ENCODE peak calls at places on chromosomes 7 and 10, in nine cellular contexts. Y is fibroblast of mammary gland, W is PC-9, Z is ovary, S is colonic mucosa, P is HL-60, Q is stomach, X is heart left ventricle, J is BJ. E is an unnamed sample.

GRCh38 chr7:33933611-33934281 is 28.4 kb downstream of the BMPER start:
- DNase-seq in Y (peak), W (peak), Z (no peak), S (no peak), P (no peak), Q (no peak), X (no peak), J (peak), E (no peak)

GRCh38 chr10:30034433-30035137 is 24.8 kb downstream of the JCAD start:
- DNase-seq in Y (no peak), W (no peak), Z (no peak), S (no peak), P (no peak), Q (no peak), X (no peak), J (no peak), E (peak)

GRCh38 chr7:18993933-18994668 is 123.3 kb downstream of the TWIST1 start:
- DNase-seq in Y (peak), W (no peak), Z (no peak), S (no peak), P (no peak), Q (no peak), X (no peak), J (no peak), E (no peak)

GRCh38 chr7:151940048-151940845 is 16.0 kb upstream of the GALNTL5 start:
- DNase-seq in Y (peak), W (peak), Z (no peak), S (no peak), P (no peak), Q (no peak), X (no peak), J (peak), E (no peak)

GRCh38 chr7:98930921-98931320 is 52.6 kb downstream of the TRRAP start:
- DNase-seq in Y (no peak), W (no peak), Z (no peak), S (no peak), P (no peak), Q (no peak), X (no peak), J (no peak), E (peak)

GRCh38 chr7:30470783-30471182 is 7.8 kb downstream of the NOD1 start:
- DNase-seq in Y (peak), W (no peak), Z (peak), S (peak), P (no peak), Q (no peak), X (peak), J (peak), E (no peak)

GRCh38 chr7:149559711-149560110 is 62.1 kb upstream of the ZNF746 start:
- DNase-seq in Y (peak), W (no peak), Z (no peak), S (no peak), P (peak), Q (no peak), X (no peak), J (peak), E (no peak)

GRCh38 chr10:80270887-80271286 is 18.6 kb downstream of the MAT1A start:
- DNase-seq in Y (no peak), W (no peak), Z (no peak), S (no peak), P (no peak), Q (no peak), X (no peak), J (no peak), E (no peak)

GRCh38 chr7:157875230-157876179 is 538.7 kb downstream of the DNAJB6 start:
- DNase-seq in Y (peak), W (no peak), Z (no peak), S (no peak), P (peak), Q (peak), X (no peak), J (no peak), E (no peak)

GRCh38 chr10:52486840-52487611 is 172.9 kb downstream of the DKK1 start:
- DNase-seq in Y (peak), W (peak), Z (no peak), S (no peak), P (no peak), Q (no peak), X (no peak), J (peak), E (no peak)

GRCh38 chr10:95287281-95287680 is 3.5 kb downstream of the PDLIM1 start:
- DNase-seq in Y (peak), W (no peak), Z (no peak), S (no peak), P (no peak), Q (no peak), X (no peak), J (no peak), E (no peak)

GRCh38 chr10:28282341-28282740 is 20.5 kb downstream of the MPP7 start:
- DNase-seq in Y (no peak), W (no peak), Z (no peak), S (no peak), P (no peak), Q (no peak), X (no peak), J (no peak), E (no peak)

GRCh38 chr10:68145705-68146104 is 36.4 kb downstream of the MYPN start:
- DNase-seq in Y (no peak), W (no peak), Z (no peak), S (no peak), P (no peak), Q (no peak), X (no peak), J (no peak), E (no peak)

GRCh38 chr7:117946201-117946633 is 73.0 kb upstream of the CTTNBP2 start:
- DNase-seq in Y (no peak), W (no peak), Z (no peak), S (no peak), P (no peak), Q (no peak), X (no peak), J (no peak), E (no peak)

GRCh38 chr10:99292159-99292558 is 37.0 kb upstream of the CNNM1 start:
- DNase-seq in Y (peak), W (peak), Z (no peak), S (no peak), P (no peak), Q (no peak), X (no peak), J (peak), E (no peak)

GRCh38 chr10:73229567-73229966 is 17.5 kb downstream of the DNAJC9 start:
- DNase-seq in Y (no peak), W (no peak), Z (no peak), S (no peak), P (peak), Q (no peak), X (no peak), J (no peak), E (no peak)

GRCh38 chr7:102425639-102426267 is 7.6 kb upstream of the ORAI2 start:
- DNase-seq in Y (no peak), W (no peak), Z (no peak), S (peak), P (peak), Q (peak), X (peak), J (no peak), E (peak)

GRCh38 chr10:116113721-116114501 is 159.1 kb downstream of the GFRA1 start:
- DNase-seq in Y (peak), W (no peak), Z (no peak), S (no peak), P (no peak), Q (no peak), X (no peak), J (peak), E (no peak)

GRCh38 chr10:88525371-88526079 is 57.6 kb downstream of the RNLS start:
- DNase-seq in Y (peak), W (peak), Z (no peak), S (peak), P (no peak), Q (peak), X (no peak), J (no peak), E (no peak)

GRCh38 chr7:155792315-155792960 is 19.8 kb downstream of the SHH start:
- DNase-seq in Y (no peak), W (no peak), Z (no peak), S (no peak), P (no peak), Q (no peak), X (no peak), J (no peak), E (no peak)

GRCh38 chr10:127498081-127498480 is 51.0 kb upstream of the NPS start:
- DNase-seq in Y (no peak), W (no peak), Z (no peak), S (no peak), P (no peak), Q (no peak), X (no peak), J (no peak), E (no peak)

DNA sequence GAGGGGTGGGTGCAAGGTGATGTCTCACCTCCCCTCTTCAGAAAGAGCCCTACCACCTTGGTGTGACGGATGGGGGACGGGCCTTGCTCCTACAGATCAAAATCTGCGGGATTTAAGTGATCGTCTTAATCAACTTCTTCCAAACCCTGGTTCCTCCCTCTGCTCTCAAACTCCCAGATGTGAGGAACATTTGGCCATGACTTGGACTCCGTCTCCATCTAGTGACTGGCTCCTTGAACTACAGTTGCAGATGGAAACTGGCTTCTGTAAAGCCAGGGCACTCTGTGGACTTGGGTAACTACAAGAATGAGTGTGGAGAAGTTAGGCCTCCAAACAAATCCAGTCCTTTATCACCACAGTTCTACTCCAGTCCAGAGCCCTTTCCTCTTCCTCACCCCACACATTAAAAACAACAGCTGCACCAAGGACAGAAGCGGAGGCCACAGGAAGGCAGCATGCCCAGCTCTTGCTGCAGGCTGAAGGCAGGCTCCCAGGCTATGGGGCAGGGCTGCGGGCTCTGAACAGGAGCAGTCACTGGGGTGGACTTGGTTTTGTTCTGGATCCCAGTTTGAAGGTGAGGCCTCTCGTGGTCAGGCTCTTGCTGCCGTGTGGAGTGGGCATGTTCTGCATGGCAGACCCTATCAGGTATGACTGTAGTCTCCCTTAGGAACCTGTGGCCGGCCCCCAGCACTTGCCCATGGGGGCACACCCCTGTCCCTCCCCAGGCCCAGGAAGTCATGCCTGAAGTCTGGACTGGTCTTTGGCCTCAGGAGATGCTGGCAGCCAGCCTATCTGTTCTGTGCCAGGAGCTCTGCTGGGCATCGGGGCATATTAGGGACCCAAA is 79.4 kb downstream of the VWC2 start:
- DNase-seq in Y (peak), W (peak), Z (peak), S (peak), P (peak), Q (no peak), X (no peak), J (no peak), E (peak)
- TF ChIP-seq CTCF in Y (peak), W (peak), Z (peak), S (peak), P (peak), Q (peak), X (peak), J (peak), E (peak)

GRCh38 chr7:27117687-27118491 is 12.7 kb downstream of the HOXA4 start:
- DNase-seq in Y (peak), W (no peak), Z (no peak), S (peak), P (no peak), Q (no peak), X (no peak), J (no peak), E (no peak)
- H3K4me3 ChIP-seq in Y (peak), W (peak), Z (no peak), S (peak), P (no peak), Q (peak), X (peak), J (no peak), E (no peak)

DNA sequence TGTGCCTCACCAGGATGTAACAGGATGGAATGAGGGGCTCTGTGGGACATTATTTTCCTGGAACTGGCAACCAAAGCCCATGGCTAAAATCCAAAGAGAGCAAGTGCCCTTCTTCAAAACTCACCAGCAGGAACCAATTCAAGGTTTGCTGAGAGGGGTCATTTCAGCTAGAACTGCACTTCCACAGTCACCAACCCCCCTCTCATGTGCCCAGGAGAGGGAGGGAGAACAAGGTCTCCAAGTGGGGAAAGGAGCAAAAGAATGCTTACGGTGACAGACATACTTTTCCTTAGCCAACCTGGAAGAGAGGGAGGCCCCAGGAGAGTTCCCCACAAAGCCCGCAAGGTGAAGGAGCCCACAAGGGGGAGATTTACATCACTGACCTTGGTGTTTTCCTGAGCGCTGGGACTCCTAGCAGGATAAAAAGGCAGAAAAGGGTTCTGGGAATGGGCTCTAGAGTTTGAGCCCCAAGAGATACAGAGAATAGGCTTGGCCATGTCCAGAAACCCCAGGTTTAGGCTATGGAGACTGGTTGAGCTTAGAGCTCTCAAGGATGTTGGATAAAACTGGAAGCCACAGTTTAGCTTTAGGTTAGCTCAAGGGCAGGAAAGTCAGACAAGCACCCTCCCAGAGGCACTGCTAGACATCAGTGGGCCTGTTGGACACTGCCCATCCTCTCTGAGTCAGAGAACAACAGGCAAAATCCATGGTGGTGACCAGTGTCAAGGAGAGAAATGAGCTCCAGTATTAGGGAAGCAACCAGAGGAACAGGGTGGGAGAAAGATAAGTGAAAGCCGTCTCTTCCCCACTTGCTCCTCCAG is 63.9 kb upstream of the GHITM start:
- DNase-seq in Y (peak), W (no peak), Z (no peak), S (no peak), P (no peak), Q (no peak), X (peak), J (no peak), E (no peak)
- TF ChIP-seq CTCF in Y (no peak), W (no peak), Z (no peak), S (no peak), P (no peak), Q (no peak), X (no peak), J (no peak), E (no peak)

GRCh38 chr10:132395704-132396494 is 1.1 kb upstream of the PWWP2B start:
- DNase-seq in Y (peak), W (no peak), Z (peak), S (peak), P (no peak), Q (peak), X (peak), J (no peak), E (no peak)
- H3K4me3 ChIP-seq in Y (no peak), W (peak), Z (peak), S (peak), P (peak), Q (peak), X (peak), J (peak), E (no peak)

E was measured in GM12864.